ENCODE peak calls at places on chromosomes 2 and 18, in ten cellular contexts. F, N, M, H, R, W, K, V, I and T are unnamed samples.

GRCh38 chr2:29115797-29116781 is 874 bp downstream of the CLIP4 start:
- DNase-seq in I (peak; percentile 65), N (peak; percentile 73), F (peak; percentile 75), W (peak; percentile 67), M (no peak), V (peak; percentile 12), K (peak; percentile 59), H (peak; percentile 62), R (peak; percentile 56), T (peak; percentile 60)

GRCh38 chr18:6747646-6748045 is 18.1 kb downstream of the ARHGAP28 start:
- DNase-seq in R (no peak), H (no peak), V (no peak), K (no peak), F (peak; percentile 97), M (no peak), I (no peak), W (peak; percentile 70), N (no peak), T (no peak)

GRCh38 chr18:48804856-48805610 is 145.7 kb downstream of the SMAD7 start:
- DNase-seq in W (no peak), H (no peak), R (no peak), F (no peak), V (no peak), N (no peak), K (no peak), I (peak; percentile 3), M (no peak), T (no peak)

GRCh38 chr2:205568620-205569019 is 113.7 kb upstream of the NRP2 start:
- DNase-seq in K (no peak), W (no peak), N (no peak), M (no peak), I (no peak), V (no peak), R (no peak), H (no peak), F (no peak), T (no peak)

GRCh38 chr2:226300487-226300886 is 499.1 kb downstream of the IRS1 start:
- DNase-seq in R (no peak), I (no peak), M (no peak), W (no peak), F (no peak), N (no peak), H (no peak), V (no peak), K (no peak), T (no peak)

GRCh38 chr2:152504618-152505017 is 169.6 kb downstream of the FMNL2 start:
- DNase-seq in F (peak; percentile 76), K (no peak), H (no peak), I (no peak), W (peak; percentile 53), R (no peak), M (no peak), N (no peak), V (no peak), T (no peak)

GRCh38 chr2:121283670-121284245 is 1.2 kb downstream of the TFCP2L1 start:
- DNase-seq in W (no peak), F (no peak), R (no peak), M (no peak), N (peak; percentile 23), V (no peak), I (no peak), H (no peak), K (no peak), T (no peak)

GRCh38 chr2:66695211-66695735 is 260.3 kb downstream of the MEIS1 start:
- DNase-seq in F (no peak), N (no peak), R (no peak), I (no peak), K (no peak), H (no peak), W (no peak), V (no peak), M (no peak), T (no peak)

GRCh38 chr2:24821433-24821891 is 28.2 kb downstream of the CENPO start:
- DNase-seq in H (no peak), W (no peak), K (no peak), M (no peak), F (no peak), V (no peak), N (no peak), R (no peak), I (no peak), T (no peak)

GRCh38 chr2:15363142-15363541 is 198.0 kb downstream of the NBAS start:
- DNase-seq in N (no peak), F (peak; percentile 11), V (no peak), M (no peak), R (no peak), I (no peak), H (no peak), W (peak; percentile 37), K (no peak), T (no peak)

GRCh38 chr18:28086530-28087172 is 90.3 kb downstream of the CDH2 start:
- DNase-seq in I (no peak), W (peak; percentile 59), V (no peak), N (no peak), M (no peak), F (peak; percentile 47), R (no peak), H (no peak), K (no peak), T (no peak)

GRCh38 chr18:25310045-25310444 is 41.9 kb downstream of the ZNF521 start:
- DNase-seq in F (peak; percentile 85), R (no peak), H (no peak), V (no peak), N (no peak), K (no peak), M (no peak), W (no peak), I (no peak), T (no peak)

GRCh38 chr2:240465765-240466578 is 30.5 kb downstream of the GPC1 start:
- DNase-seq in M (no peak), N (no peak), K (peak; percentile 1), V (no peak), R (no peak), F (no peak), W (no peak), H (no peak), I (peak; percentile 8), T (no peak)

GRCh38 chr2:14492920-14493503 is 139.5 kb upstream of the LRATD1 start:
- DNase-seq in R (no peak), W (peak; percentile 92), H (no peak), M (no peak), K (no peak), N (no peak), F (peak; percentile 36), I (no peak), V (no peak), T (no peak)

GRCh38 chr2:39304200-39304599 is 60.4 kb upstream of the CDKL4 start:
- DNase-seq in N (no peak), K (no peak), M (no peak), I (no peak), W (no peak), F (no peak), H (no peak), V (no peak), R (no peak), T (no peak)

GRCh38 chr18:77042583-77042982 is 90.0 kb downstream of the MBP start:
- DNase-seq in M (no peak), K (no peak), N (no peak), V (peak; percentile 48), H (peak; percentile 80), R (no peak), I (no peak), W (no peak), F (no peak), T (no peak)

GRCh38 chr18:21955757-21956652 is 213.4 kb upstream of the GATA6 start:
- DNase-seq in K (peak; percentile 81), H (peak; percentile 63), W (peak; percentile 74), F (peak; percentile 67), V (peak; percentile 81), N (peak; percentile 86), M (peak; percentile 4), I (peak; percentile 67), R (peak; percentile 90), T (peak; percentile 73)

GRCh38 chr2:130864830-130865229 is 28.1 kb downstream of the ARHGEF4 start:
- DNase-seq in V (no peak), H (no peak), F (peak; percentile 28), N (peak; percentile 47), M (peak; percentile 47), W (peak; percentile 82), I (no peak), K (no peak), R (no peak), T (no peak)

GRCh38 chr18:43563780-43564179 is 286.5 kb upstream of the SYT4 start:
- DNase-seq in K (no peak), I (no peak), H (peak; percentile 4), F (peak; percentile 53), W (peak; percentile 28), V (peak; percentile 32), N (peak; percentile 51), M (no peak), R (no peak), T (peak; percentile 7)

GRCh38 chr2:23589739-23590138 is 204.8 kb downstream of the KLHL29 start:
- DNase-seq in V (no peak), N (no peak), K (no peak), I (no peak), H (no peak), F (no peak), R (no peak), W (no peak), M (no peak), T (no peak)

GRCh38 chr2:25281581-25281980 is 60.1 kb downstream of the DNMT3A start:
- DNase-seq in F (no peak), M (no peak), I (no peak), W (no peak), H (no peak), K (no peak), N (no peak), R (no peak), V (no peak), T (no peak)

GRCh38 chr18:79542876-79543750 is 136.5 kb upstream of the CTDP1 start:
- DNase-seq in W (no peak), I (peak; percentile 10), N (no peak), F (no peak), R (peak; percentile 10), K (no peak), H (peak; percentile 50), M (no peak), V (no peak), T (no peak)

GRCh38 chr18:5410582-5410981 is 115.1 kb upstream of the ZBTB14 start:
- DNase-seq in N (no peak), M (no peak), K (no peak), F (no peak), R (no peak), I (no peak), V (no peak), H (no peak), W (no peak), T (no peak)

GRCh38 chr18:55365342-55365741 is 222.7 kb downstream of the TCF4 start:
- DNase-seq in M (no peak), F (no peak), V (no peak), I (no peak), H (no peak), W (no peak), N (no peak), R (no peak), K (no peak), T (no peak)

GRCh38 chr2:125033871-125034270 is 1008.8 kb downstream of the CNTNAP5 start:
- DNase-seq in H (no peak), K (no peak), R (no peak), I (no peak), M (no peak), F (no peak), W (no peak), V (no peak), N (no peak), T (no peak)

GRCh38 chr2:129491251-129491817 is 488.1 kb upstream of the RAB6C start:
- DNase-seq in F (no peak), H (no peak), N (no peak), W (no peak), V (no peak), R (no peak), K (no peak), M (no peak), I (no peak), T (no peak)

GRCh38 chr2:1739322-1739957 is 4.9 kb downstream of the PXDN start:
- DNase-seq in I (no peak), F (no peak), W (no peak), N (no peak), M (no peak), V (no peak), R (no peak), H (no peak), K (no peak), T (no peak)

GRCh38 chr18:32019251-32019943 is 772 bp downstream of the RNF125 start:
- DNase-seq in M (peak; percentile 3), I (peak; percentile 48), R (peak; percentile 75), V (peak; percentile 4), H (peak; percentile 46), W (peak; percentile 10), K (peak; percentile 75), N (peak; percentile 37), F (peak; percentile 5), T (peak; percentile 62)